ENCODE peak calls at places on chromosomes 11 and 22, in eight cellular contexts. M is AG04450, F is brain microvascular endothelial cell, B is fibroblast of the aortic adventitia, C is cardiac fibroblast, Y is kidney epithelial cell, U is tibial artery, P is heart right ventricle. A is an unnamed sample.

GRCh38 chr22:36366291-36366708 is 21.5 kb downstream of the MYH9 start:
- DNase-seq in C (peak; percentile 58), Y (no peak), B (peak; percentile 44), P (no peak), F (no peak), U (peak; percentile 59), M (no peak), A (no peak)

GRCh38 chr11:78940500-78941225 is 366.0 kb upstream of the NARS2 start:
- DNase-seq in Y (no peak), M (no peak), F (no peak), B (no peak), C (no peak), P (no peak), U (no peak), A (no peak)

GRCh38 chr22:37300551-37301017 is 18.3 kb downstream of the CYTH4 start:
- DNase-seq in U (peak; percentile 53), M (no peak), P (no peak), B (no peak), Y (no peak), F (no peak), C (no peak), A (no peak)

GRCh38 chr11:116582621-116583020 is 190.2 kb downstream of the BUD13 start:
- DNase-seq in P (no peak), M (no peak), U (no peak), Y (no peak), C (no peak), B (no peak), F (no peak), A (no peak)

GRCh38 chr11:126205359-126205758 is 6.1 kb downstream of the RPUSD4 start:
- DNase-seq in C (no peak), B (no peak), F (no peak), P (no peak), M (no peak), Y (no peak), U (no peak), A (no peak)

GRCh38 chr11:30983810-30984441 is 385.6 kb downstream of the DCDC1 start:
- DNase-seq in Y (no peak), M (no peak), B (no peak), U (no peak), F (no peak), C (no peak), P (no peak), A (no peak)

GRCh38 chr22:44363214-44363979 is 50.6 kb upstream of the SHISAL1 start:
- DNase-seq in F (peak; percentile 92), Y (no peak), B (peak; percentile 99), P (peak; percentile 92), C (peak; percentile 99), U (peak; percentile 87), M (peak; percentile 94), A (peak; percentile 87)

GRCh38 chr11:2693851-2694261 is 5.9 kb downstream of the KCNQ1OT1 start:
- DNase-seq in U (peak; percentile 9), Y (no peak), P (no peak), F (no peak), M (no peak), B (no peak), C (no peak), A (no peak)

GRCh38 chr11:20529757-20530156 is 69.7 kb upstream of the SLC6A5 start:
- DNase-seq in U (no peak), Y (no peak), C (no peak), F (peak; percentile 2), M (no peak), B (no peak), P (no peak), A (no peak)

GRCh38 chr11:95891423-95892177 is 32.3 kb downstream of the MTMR2 start:
- DNase-seq in U (no peak), B (no peak), Y (no peak), M (no peak), C (peak; percentile 12), F (peak; percentile 64), P (no peak), A (no peak)

GRCh38 chr11:119258180-119258579 is 52.0 kb downstream of the CBL start:
- DNase-seq in U (no peak), P (no peak), M (no peak), C (no peak), Y (no peak), B (no peak), F (no peak), A (no peak)

GRCh38 chr22:33272866-33273265 is 214.7 kb upstream of the SYN3 start:
- DNase-seq in M (no peak), P (no peak), U (no peak), Y (no peak), B (no peak), F (no peak), C (no peak), A (no peak)

GRCh38 chr11:64323373-64323772 is 5.5 kb downstream of the PRDX5 start:
- DNase-seq in U (no peak), P (no peak), B (no peak), F (no peak), M (no peak), C (no peak), Y (no peak), A (no peak)

DNA sequence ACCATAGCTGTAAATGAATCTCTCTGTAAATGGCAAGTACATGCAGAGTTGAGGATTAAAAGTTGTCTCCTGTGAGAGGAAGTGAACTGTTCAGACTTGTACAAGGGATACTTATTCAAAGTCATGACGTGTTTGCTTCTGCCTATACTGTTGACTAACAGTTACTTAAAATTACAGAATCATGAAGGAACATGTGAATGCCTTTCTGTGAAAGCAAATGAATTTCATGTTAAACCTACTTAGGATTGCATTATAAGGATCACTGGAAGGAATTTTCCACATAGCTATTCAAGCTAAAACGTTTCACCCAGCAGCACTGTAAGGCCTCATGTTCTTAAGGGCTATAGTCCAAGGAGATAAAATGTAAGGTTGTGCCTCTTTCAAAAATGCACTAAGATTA is 93.4 kb upstream of the BIRC3 start:
- DNase-seq in P (no peak), B (peak; percentile 78), Y (no peak), F (no peak), U (no peak), C (peak; percentile 72), M (no peak), A (no peak)
- TF ChIP-seq CTCF in P (no peak), B (no peak), Y (no peak), F (no peak), U (no peak), C (no peak), M (no peak), A (no peak)

DNA sequence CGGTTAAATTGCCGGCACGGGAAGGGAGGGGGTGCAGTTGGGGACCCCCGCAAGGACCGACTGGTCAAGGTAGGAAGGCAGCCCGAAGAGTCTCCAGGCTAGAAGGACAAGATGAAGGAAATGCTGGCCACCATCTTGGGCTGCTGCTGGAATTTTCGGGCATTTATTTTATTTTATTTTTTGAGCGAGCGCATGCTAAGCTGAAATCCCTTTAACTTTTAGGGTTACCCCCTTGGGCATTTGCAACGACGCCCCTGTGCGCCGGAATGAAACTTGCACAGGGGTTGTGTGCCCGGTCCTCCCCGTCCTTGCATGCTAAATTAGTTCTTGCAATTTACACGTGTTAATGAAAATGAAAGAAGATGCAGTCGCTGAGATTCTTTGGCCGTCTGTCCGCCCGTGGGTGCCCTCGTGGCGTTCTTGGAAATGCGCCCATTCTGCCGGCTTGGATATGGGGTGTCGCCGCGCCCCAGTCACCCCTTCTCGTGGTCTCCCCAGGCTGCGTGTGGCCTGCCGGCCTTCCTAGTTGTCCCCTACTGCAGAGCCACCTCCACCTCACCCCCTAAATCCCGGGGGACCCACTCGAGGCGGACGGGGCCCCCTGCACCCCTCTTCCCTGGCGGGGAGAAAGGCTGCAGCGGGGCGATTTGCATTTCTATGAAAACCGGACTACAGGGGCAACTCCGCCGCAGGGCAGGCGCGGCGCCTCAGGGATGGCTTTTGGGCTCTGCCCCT is 529 bp upstream of the CCND1 start:
- DNase-seq in F (no peak), U (no peak), P (no peak), C (no peak), B (peak; percentile 35), Y (no peak), M (no peak), A (no peak)
- H3K4me3 ChIP-seq in F (peak overlapping the region; percentile 98), U (peak overlapping the region; percentile 91), P (peak overlapping the region; percentile 86), C (peak overlapping the region; percentile 85), B (peak overlapping the region; percentile 98), Y (peak overlapping the region; percentile 70), M (peak overlapping the region; percentile 99), A (peak overlapping the region; percentile 87)

GRCh38 chr11:22432331-22433065 is 94.3 kb downstream of the SLC17A6 start:
- DNase-seq in B (peak; percentile 18), C (peak; percentile 72), F (peak; percentile 33), Y (no peak), P (peak; percentile 64), M (no peak), U (peak; percentile 27), A (no peak)

GRCh38 chr11:22431074-22431473 is 92.9 kb downstream of the SLC17A6 start:
- DNase-seq in B (no peak), C (no peak), P (no peak), M (no peak), U (no peak), F (no peak), Y (no peak), A (no peak)

GRCh38 chr11:22430286-22430685 is 92.1 kb downstream of the SLC17A6 start:
- DNase-seq in M (no peak), C (no peak), F (no peak), Y (no peak), B (no peak), P (no peak), U (no peak), A (no peak)

DNA sequence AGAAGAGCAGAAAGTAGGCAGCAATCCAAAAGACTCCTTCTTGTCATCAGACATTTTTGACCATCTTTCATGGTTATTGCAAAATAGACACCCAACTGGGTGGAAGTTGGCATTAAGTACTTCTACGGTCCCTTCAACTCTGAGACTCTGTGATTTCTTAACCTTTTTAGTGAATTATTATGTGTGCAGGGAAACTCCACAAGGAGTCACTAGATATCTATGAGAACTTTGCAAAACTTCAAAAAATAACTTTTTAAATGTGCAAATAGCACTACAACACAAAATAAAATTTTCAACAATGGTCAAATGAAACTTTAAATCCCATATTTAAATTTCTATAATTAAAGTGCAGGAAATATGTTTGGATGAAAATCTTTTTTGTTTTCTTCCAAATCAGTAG is 88.7 kb downstream of the SLC17A6 start:
- DNase-seq in F (no peak), Y (no peak), C (no peak), U (no peak), B (no peak), P (no peak), M (no peak), A (no peak)
- TF ChIP-seq CTCF in F (peak; percentile 8), Y (no peak), C (no peak), U (no peak), B (no peak), P (no peak), M (peak; percentile 30), A (no peak)

DNA sequence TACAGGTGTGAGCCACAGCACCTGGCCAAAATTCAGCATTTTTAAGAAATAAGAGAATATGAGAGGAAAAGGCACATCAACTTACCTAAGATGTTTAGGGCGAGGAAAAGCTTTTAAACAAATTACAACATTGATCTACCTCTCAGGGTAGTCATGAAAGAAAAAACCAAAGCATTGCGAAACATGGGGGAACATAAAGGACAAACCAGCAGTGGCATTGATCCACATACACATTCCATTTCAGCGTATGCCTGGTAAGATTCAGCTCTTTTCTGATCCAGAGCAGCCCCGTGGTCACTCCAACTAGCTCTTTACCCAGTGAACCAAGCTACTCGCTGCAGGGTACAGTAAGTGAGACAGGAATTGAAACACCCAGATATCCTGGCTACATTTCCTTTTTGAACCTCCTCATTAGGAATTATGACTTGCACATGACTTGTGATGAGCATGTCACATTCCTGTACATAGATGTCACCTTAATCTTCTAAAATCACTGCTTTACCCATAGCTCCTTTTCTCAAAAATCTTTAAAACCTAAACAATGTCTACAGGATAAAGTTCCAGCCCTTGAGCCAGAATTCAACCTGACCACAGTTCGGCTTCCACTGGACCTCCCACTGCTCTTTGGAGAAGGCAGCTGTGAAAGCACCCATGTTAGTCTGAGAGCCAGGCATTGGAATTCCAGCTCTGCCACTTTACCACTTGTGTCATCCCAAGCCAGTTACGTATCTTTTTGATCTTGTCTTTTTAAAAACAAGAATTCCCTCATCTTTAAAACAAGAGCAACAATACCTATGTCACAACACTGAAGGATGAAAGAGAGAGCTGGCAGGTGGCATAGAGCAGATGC is 42.9 kb upstream of the AKIP1 start:
- DNase-seq in C (peak; percentile 65), M (no peak), F (peak; percentile 15), Y (no peak), B (peak; percentile 54), P (no peak), U (no peak), A (no peak)
- H3K4me3 ChIP-seq in C (no peak overlapping the region), M (peak overlapping the region; percentile 11), F (no peak overlapping the region), Y (no peak overlapping the region), B (peak overlapping the region; percentile 25), P (no peak overlapping the region), U (no peak overlapping the region), A (peak overlapping the region; percentile 14)